ENCODE peak calls at places on chromosomes 13 and 19, in ten cellular contexts. A, J, H, G, N, S, Z, L, V and B are unnamed samples.
A peak's percentile ranks its signal among the peaks of the same experiment; 100 is the strongest.

GRCh38 chr19:7978196-7978825 is 27.1 kb downstream of the ELAVL1 start:
- DNase-seq in L (no peak), N (no peak), Z (no peak), H (no peak), V (no peak), J (no peak), G (no peak), S (no peak), A (no peak), B (no peak)

GRCh38 chr19:1855828-1856255 is 7.5 kb downstream of the KLF16 start:
- DNase-seq in V (no peak), G (no peak), A (peak; percentile 39), H (no peak), Z (no peak), L (no peak), J (no peak), N (peak; percentile 69), S (no peak), B (peak; percentile 48)

GRCh38 chr13:27006519-27007161 is 165.0 kb downstream of the USP12 start:
- DNase-seq in V (no peak), S (no peak), J (peak; percentile 37), A (peak; percentile 45), G (no peak), L (peak; percentile 49), N (no peak), H (no peak), Z (no peak), B (peak; percentile 77)

GRCh38 chr19:1815605-1816529 is 3.8 kb upstream of the ATP8B3 start:
- DNase-seq in J (no peak), G (no peak), S (no peak), A (no peak), Z (no peak), H (no peak), L (no peak), V (no peak), N (no peak), B (no peak)

GRCh38 chr13:58858870-58859371 is 1227.4 kb downstream of the PCDH17 start:
- DNase-seq in A (no peak), J (no peak), Z (no peak), H (no peak), N (no peak), L (no peak), S (no peak), G (no peak), V (no peak), B (no peak)

GRCh38 chr19:45782820-45783785 is 813 bp upstream of the DMPK start:
- DNase-seq in N (no peak), L (peak; percentile 54), H (no peak), J (peak; percentile 73), V (no peak), Z (no peak), A (peak; percentile 73), G (no peak), S (peak; percentile 81), B (no peak)

GRCh38 chr13:28583661-28584091 is 75.3 kb upstream of the POMP start:
- DNase-seq in N (no peak), S (no peak), V (no peak), L (no peak), A (no peak), Z (no peak), J (no peak), H (no peak), G (no peak), B (no peak)

GRCh38 chr13:95541308-95541707 is 11.2 kb upstream of the CLDN10 start:
- DNase-seq in Z (no peak), S (no peak), V (no peak), J (no peak), G (no peak), L (no peak), N (no peak), A (no peak), H (no peak), B (no peak)